ENCODE peak calls at places on chromosomes 13 and 19, in seven cellular contexts. O is brain microvascular endothelial cell; G is neural crest cell; F is WERI-Rb-1; S is activated CD8-positive, alpha-beta memory T cell treated with anti-CD3 and anti-CD28 coated beads for 24 hours; P is HEK293T; Z is MCF 10A. A is an unnamed sample.
A peak's percentile ranks its signal among the peaks of the same experiment; 100 is the strongest.

GRCh38 chr13:27257648-27258253 is 6.4 kb downstream of the RPL21 start:
- DNase-seq in S (no peak), P (no peak), F (no peak), G (no peak), Z (no peak), O (no peak), A (no peak)

GRCh38 chr19:2050991-2051770 is at the start of gene MKNK2:
- DNase-seq in P (peak; percentile 99), Z (peak; percentile 90), S (peak; percentile 99), G (peak; percentile 98), O (peak; percentile 62), F (peak; percentile 89), A (no peak)

GRCh38 chr13:20191311-20191901 is 1.3 kb downstream of the GJB2 start:
- DNase-seq in O (no peak), G (no peak), P (no peak), F (no peak), S (no peak), Z (peak; percentile 68), A (peak; percentile 52)

GRCh38 chr13:29563941-29564340 is 31.5 kb downstream of the SLC7A1 start:
- DNase-seq in O (no peak), G (no peak), P (no peak), S (no peak), Z (no peak), F (no peak), A (no peak)

GRCh38 chr13:106533940-106534843 is 1.3 kb downstream of the EFNB2 start:
- DNase-seq in F (peak; percentile 77), Z (peak; percentile 77), O (peak; percentile 55), P (no peak), G (peak; percentile 33), S (peak; percentile 69), A (peak; percentile 67)

GRCh38 chr19:18506101-18506534 is 15.8 kb downstream of the ELL start:
- DNase-seq in Z (no peak), S (no peak), O (no peak), P (no peak), G (no peak), F (no peak), A (no peak)

GRCh38 chr13:50129923-50130685 is 114.9 kb downstream of the KCNRG start:
- DNase-seq in Z (peak; percentile 43), F (no peak), G (peak; percentile 28), P (peak; percentile 27), S (peak; percentile 67), O (no peak), A (peak; percentile 82)

GRCh38 chr19:28242317-28242927 is 970.5 kb downstream of the UQCRFS1 start:
- DNase-seq in Z (peak; percentile 0), F (peak; percentile 44), G (peak; percentile 46), P (peak; percentile 13), S (no peak), O (peak; percentile 12), A (peak; percentile 72)

GRCh38 chr13:48403151-48403631 is 9.7 kb downstream of the LPAR6 start:
- DNase-seq in Z (no peak), O (no peak), S (peak; percentile 60), G (no peak), F (no peak), P (no peak), A (no peak)

GRCh38 chr13:32164622-32165268 is 133.2 kb downstream of the FRY start:
- DNase-seq in G (peak; percentile 32), F (peak; percentile 70), O (peak; percentile 73), S (no peak), P (peak; percentile 77), Z (peak; percentile 81), A (peak; percentile 37)

GRCh38 chr13:30499338-30499737 is 33.6 kb upstream of the HMGB1 start:
- DNase-seq in G (no peak), S (no peak), O (no peak), F (no peak), Z (no peak), P (no peak), A (no peak)

GRCh38 chr13:114077121-114077937 is 55.1 kb downstream of the RASA3 start:
- DNase-seq in O (no peak), F (no peak), P (no peak), S (no peak), G (no peak), Z (no peak), A (no peak)

GRCh38 chr19:14147797-14148605 is 11.6 kb upstream of the ASF1B start:
- DNase-seq in Z (peak; percentile 44), S (peak; percentile 82), O (peak; percentile 46), P (peak; percentile 74), G (peak; percentile 65), F (peak; percentile 77), A (peak; percentile 88)

GRCh38 chr13:90717451-90717936 is 630.0 kb upstream of the MIR17HG start:
- DNase-seq in F (no peak), S (no peak), Z (peak; percentile 57), G (no peak), O (peak; percentile 40), P (no peak), A (no peak)

GRCh38 chr19:49786432-49786831 is 19.6 kb downstream of the AP2A1 start:
- DNase-seq in O (peak; percentile 23), P (no peak), F (no peak), G (no peak), S (no peak), Z (peak; percentile 21), A (peak; percentile 51)

GRCh38 chr13:64723735-64724134 is 2506.4 kb downstream of the PCDH9 start:
- DNase-seq in O (peak; percentile 93), G (no peak), Z (peak; percentile 79), S (no peak), F (no peak), P (peak; percentile 43), A (no peak)

GRCh38 chr13:45339867-45340266 is 1.1 kb downstream of the TPT1 start:
- DNase-seq in P (no peak), F (no peak), S (peak; percentile 67), Z (no peak), G (no peak), O (no peak), A (no peak)

GRCh38 chr19:18946918-18947317 is 5.9 kb upstream of the HOMER3 start:
- DNase-seq in O (no peak), S (no peak), Z (no peak), F (no peak), P (no peak), G (no peak), A (peak; percentile 22)

GRCh38 chr19:17026706-17027427 is at the start of gene CPAMD8:
- DNase-seq in O (no peak), G (no peak), P (no peak), Z (no peak), S (no peak), F (no peak), A (peak; percentile 95)

GRCh38 chr13:72805663-72806341 is 23.9 kb downstream of the PIBF1 start:
- DNase-seq in Z (peak; percentile 16), S (no peak), O (no peak), F (no peak), G (no peak), P (no peak), A (no peak)

GRCh38 chr19:5051619-5052018 is 82.7 kb downstream of the KDM4B start:
- DNase-seq in F (no peak), S (no peak), P (no peak), Z (no peak), O (no peak), G (no peak), A (no peak)

A was measured in H7.